ENCODE peak calls at places on chromosomes 16 and 17, in five cellular contexts. Q is GM23338, P is PC-3, E is mammary epithelial cell, Y is IMR-90. Z is an unnamed sample.

GRCh38 chr16:80274576-80275191 is 266.1 kb upstream of the DYNLRB2 start:
- DNase-seq in Q (no peak), P (no peak), E (peak), Y (peak), Z (no peak)

GRCh38 chr17:35692811-35693210 is 38.6 kb upstream of the RASL10B start:
- DNase-seq in Q (no peak), P (no peak), E (no peak), Y (no peak), Z (no peak)

GRCh38 chr16:72788269-72788809 is 259.6 kb downstream of the ZFHX3 start:
- DNase-seq in Q (no peak), P (no peak), E (no peak), Y (no peak), Z (no peak)

GRCh38 chr16:50462793-50463507 is 85.2 kb upstream of the NKD1 start:
- DNase-seq in Q (peak), P (no peak), E (no peak), Y (no peak), Z (no peak)

GRCh38 chr17:81398170-81398854 is 3.1 kb downstream of the BAHCC1 start:
- DNase-seq in Q (peak), P (peak), E (peak), Y (peak), Z (no peak)

GRCh38 chr17:57666946-57667345 is 78.2 kb downstream of the CCDC182 start:
- DNase-seq in Q (no peak), P (no peak), E (no peak), Y (no peak), Z (no peak)

GRCh38 chr17:57502696-57503307 is 242.3 kb downstream of the CCDC182 start:
- DNase-seq in Q (no peak), P (peak), E (no peak), Y (no peak), Z (no peak)

GRCh38 chr16:85825326-85825725 is 25.8 kb downstream of the COX4I1 start:
- DNase-seq in Q (peak), P (no peak), E (no peak), Y (no peak), Z (no peak)

GRCh38 chr17:57890857-57891232 is 41.0 kb upstream of the MRPS23 start:
- DNase-seq in Q (no peak), P (no peak), E (no peak), Y (no peak), Z (no peak)

GRCh38 chr16:29815032-29815721 is 775 bp upstream of the PAGR1 start:
- DNase-seq in Q (peak), P (no peak), E (no peak), Y (no peak), Z (no peak)

GRCh38 chr17:15510361-15510760 is 42.9 kb upstream of the CDRT4 start:
- DNase-seq in Q (no peak), P (peak), E (peak), Y (peak), Z (no peak)

GRCh38 chr17:37051839-37052238 is 103.1 kb downstream of the AATF start:
- DNase-seq in Q (no peak), P (no peak), E (no peak), Y (no peak), Z (no peak)

GRCh38 chr16:25298165-25298872 is 40.7 kb upstream of the ZKSCAN2 start:
- DNase-seq in Q (no peak), P (peak), E (no peak), Y (no peak), Z (no peak)

GRCh38 chr16:21217121-21217520 is 5.7 kb upstream of the ZP2 start:
- DNase-seq in Q (no peak), P (no peak), E (no peak), Y (no peak), Z (no peak)

GRCh38 chr17:75712480-75712879 is 8.8 kb upstream of the ITGB4 start:
- DNase-seq in Q (no peak), P (peak), E (no peak), Y (no peak), Z (no peak)

GRCh38 chr16:11306997-11307638 is 26.0 kb upstream of the PRM1 start:
- DNase-seq in Q (no peak), P (no peak), E (no peak), Y (no peak), Z (no peak)

GRCh38 chr16:29012913-29013641 is 28.2 kb downstream of the LAT start:
- DNase-seq in Q (no peak), P (no peak), E (no peak), Y (peak), Z (no peak)

GRCh38 chr16:57875347-57875746 is 73.1 kb upstream of the KIFC3 start:
- DNase-seq in Q (no peak), P (no peak), E (no peak), Y (no peak), Z (no peak)

GRCh38 chr17:42421479-42422332 is 1.4 kb downstream of the CAVIN1 start:
- DNase-seq in Q (peak), P (no peak), E (peak), Y (peak), Z (no peak)

DNA sequence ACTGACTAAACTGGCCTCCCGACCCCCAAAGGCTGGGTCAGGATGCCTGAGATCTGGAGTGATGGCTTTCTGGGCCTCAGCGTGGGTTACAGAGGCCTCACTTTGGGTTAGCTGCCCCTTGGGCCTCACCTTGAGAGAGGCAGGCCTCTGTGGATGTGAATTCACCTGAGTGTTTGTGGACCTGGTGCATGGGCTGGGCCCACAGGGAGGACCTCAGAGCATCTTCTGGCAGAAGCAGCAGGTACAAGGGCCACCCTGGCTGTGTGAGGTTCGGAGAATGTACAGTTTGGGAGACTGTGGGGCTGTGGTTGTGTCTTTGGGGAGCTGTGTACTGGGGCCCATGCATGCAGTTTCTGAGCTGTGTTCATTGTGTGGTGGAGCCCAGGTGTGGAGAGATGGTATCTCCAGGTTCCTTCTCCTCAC is 18.3 kb downstream of the RARA start:
- DNase-seq in Q (no peak), P (no peak), E (no peak), Y (no peak), Z (no peak)
- H3K4me2 ChIP-seq in Q (no peak), P (no peak), E (no peak), Y (no peak), Z (no peak)

GRCh38 chr16:6016530-6017184 is 919.1 kb upstream of the EEF2KMT start:
- DNase-seq in Q (peak), P (peak), E (peak), Y (no peak), Z (no peak)

GRCh38 chr16:6020162-6020980 is 922.8 kb upstream of the EEF2KMT start:
- DNase-seq in Q (peak), P (no peak), E (no peak), Y (no peak), Z (no peak)

GRCh38 chr16:6021544-6021943 is 923.9 kb upstream of the EEF2KMT start:
- DNase-seq in Q (no peak), P (no peak), E (no peak), Y (no peak), Z (no peak)

GRCh38 chr16:6019490-6019991 is 921.9 kb upstream of the EEF2KMT start:
- DNase-seq in Q (peak), P (no peak), E (no peak), Y (no peak), Z (no peak)

GRCh38 chr16:6018848-6019489 is 921.4 kb upstream of the EEF2KMT start:
- DNase-seq in Q (peak), P (no peak), E (no peak), Y (no peak), Z (no peak)
- H3K4me2 ChIP-seq in Q (peak), P (no peak), E (no peak), Y (no peak), Z (no peak)

GRCh38 chr16:19861811-19862327 is 22.8 kb downstream of the GPRC5B start:
- DNase-seq in Q (peak), P (no peak), E (no peak), Y (no peak), Z (no peak)
- H3K4me2 ChIP-seq in Q (peak), P (no peak), E (no peak), Y (no peak), Z (no peak)

GRCh38 chr16:8963010-8963824 is 489 bp downstream of the USP7 start:
- DNase-seq in Q (no peak), P (no peak), E (no peak), Y (no peak), Z (no peak)
- H3K4me2 ChIP-seq in Q (peak), P (peak), E (peak), Y (no peak), Z (peak)

GRCh38 chr17:47742319-47743181 is 9.5 kb downstream of the TBX21 start:
- DNase-seq in Q (peak), P (peak), E (no peak), Y (no peak), Z (no peak)
- H3K4me2 ChIP-seq in Q (no peak), P (no peak), E (no peak), Y (no peak), Z (no peak)

GRCh38 chr17:50218771-50219315 is 17.4 kb upstream of the COL1A1 start:
- DNase-seq in Q (no peak), P (peak), E (peak), Y (peak), Z (no peak)

GRCh38 chr17:50220811-50221210 is 19.4 kb upstream of the COL1A1 start:
- DNase-seq in Q (no peak), P (no peak), E (no peak), Y (no peak), Z (no peak)

GRCh38 chr17:50219939-50220465 is 18.6 kb upstream of the COL1A1 start:
- DNase-seq in Q (no peak), P (no peak), E (no peak), Y (peak), Z (no peak)

GRCh38 chr17:50218071-50218759 is 16.8 kb upstream of the COL1A1 start:
- DNase-seq in Q (no peak), P (peak), E (no peak), Y (peak), Z (no peak)

DNA sequence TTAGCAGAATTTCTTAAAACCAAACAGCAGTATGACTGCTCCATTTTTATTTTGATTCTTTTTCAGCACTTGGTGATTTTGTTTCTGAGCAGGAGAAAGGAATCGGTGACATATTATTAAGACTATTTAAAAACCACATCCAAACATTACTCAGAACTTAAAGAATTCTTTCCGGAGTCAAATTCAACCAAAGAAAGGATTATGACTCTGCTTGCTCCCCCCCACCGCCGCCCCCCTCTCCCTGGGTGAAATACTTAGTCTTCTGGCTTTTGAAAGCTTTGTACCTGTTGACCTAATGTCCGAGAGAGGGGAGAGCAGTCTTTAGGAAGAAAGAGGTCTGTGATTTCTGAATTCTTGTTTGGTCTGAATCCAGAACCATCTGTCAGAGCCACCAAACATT is 17.9 kb upstream of the COL1A1 start:
- DNase-seq in Q (no peak), P (peak), E (peak), Y (peak), Z (no peak)
- H3K4me2 ChIP-seq in Q (no peak), P (peak), E (peak), Y (peak), Z (peak)

DNA sequence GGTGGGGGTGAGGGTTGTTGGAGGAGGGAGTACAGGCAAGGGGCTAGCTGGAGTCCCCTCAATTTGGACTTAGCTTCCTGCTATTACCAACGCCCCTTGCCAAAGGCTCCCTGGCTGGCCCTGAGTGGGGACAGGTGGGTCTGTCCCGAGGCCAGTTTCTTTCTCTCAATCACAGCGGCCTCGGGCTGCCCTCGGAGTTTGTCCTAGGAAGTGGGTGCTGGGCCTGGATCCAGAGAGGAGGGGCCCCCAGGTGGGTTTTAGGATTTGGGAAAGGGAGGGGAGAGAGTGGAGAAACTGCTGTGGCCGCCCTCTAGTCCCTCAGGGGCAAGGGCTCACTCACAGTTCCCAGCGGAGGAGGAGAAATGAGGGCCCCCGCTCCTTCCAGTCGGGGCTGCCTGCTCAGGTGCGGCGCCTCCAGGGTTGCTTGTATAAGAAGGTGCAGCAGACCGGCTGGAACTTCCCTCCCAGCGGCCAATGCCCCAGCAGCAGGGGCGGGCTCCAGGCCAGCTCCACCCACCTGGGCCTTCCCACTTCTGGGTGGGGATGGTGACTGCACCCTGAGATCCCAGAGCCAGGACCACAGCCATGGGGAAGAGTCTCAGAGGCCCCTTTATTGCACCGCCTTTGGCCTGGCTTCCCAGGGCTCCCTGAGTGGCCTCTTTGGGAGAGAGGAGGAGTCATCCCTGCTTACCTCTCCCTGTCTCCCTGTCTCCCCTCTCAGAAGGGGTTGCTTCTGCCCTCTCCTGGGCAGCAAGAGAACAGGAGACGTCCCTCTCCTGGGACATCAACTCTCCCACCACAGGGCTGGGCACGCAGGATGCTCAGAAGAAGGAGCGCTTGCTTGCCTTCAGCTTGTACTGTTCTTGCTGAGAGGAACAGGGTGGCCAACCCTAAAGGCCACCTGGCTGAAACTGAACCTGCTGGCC is 112.0 kb upstream of the SMURF2 start:
- DNase-seq in Q (peak), P (peak), E (peak), Y (peak), Z (no peak)
- H3K4me2 ChIP-seq in Q (peak), P (peak), E (peak), Y (no peak), Z (peak)

GRCh38 chr16:66426112-66427035 is 721 bp upstream of the BEAN1 start:
- DNase-seq in Q (peak), P (no peak), E (no peak), Y (no peak), Z (no peak)
- H3K4me2 ChIP-seq in Q (peak), P (peak), E (peak), Y (peak), Z (peak)

DNA sequence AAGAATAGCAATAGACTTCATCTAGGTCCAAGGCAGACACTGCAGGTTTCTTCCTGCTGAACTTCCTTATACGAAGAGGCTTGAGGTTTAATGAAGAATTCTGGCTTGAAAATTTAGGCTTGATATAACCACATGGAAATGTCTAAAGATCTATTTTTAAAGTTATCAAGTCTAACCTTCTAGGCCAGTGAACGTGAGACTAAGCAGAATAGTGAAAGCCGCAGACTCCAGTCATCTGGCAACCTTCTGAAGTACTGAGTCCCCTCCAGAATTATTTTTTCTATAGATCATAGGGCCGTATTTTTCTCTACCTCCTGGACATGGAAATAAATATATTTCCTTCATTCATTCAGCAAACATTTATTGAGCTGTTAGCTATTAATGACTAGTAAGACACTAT is 333.6 kb downstream of the BCAS3 start:
- DNase-seq in Q (no peak), P (no peak), E (no peak), Y (no peak), Z (no peak)
- H3K4me2 ChIP-seq in Q (no peak), P (no peak), E (no peak), Y (no peak), Z (no peak)